ENCODE peak calls at places on chromosome 11, in eight cellular contexts. H, W, B, G, O, A, Z and S are unnamed samples.

GRCh38 chr11:67351275-67352005 is 1.9 kb downstream of the POLD4 start:
- DNase-seq in G (peak; percentile 76), A (peak; percentile 77), B (peak; percentile 90), W (peak; percentile 74), H (no peak), Z (peak; percentile 62), O (peak; percentile 75), S (no peak)

GRCh38 chr11:79165908-79166307 is 274.9 kb downstream of the TENM4 start:
- DNase-seq in A (no peak), B (no peak), G (no peak), H (no peak), W (no peak), O (no peak), Z (no peak), S (no peak)

GRCh38 chr11:114163231-114163631 is 103.7 kb downstream of the ZBTB16 start:
- DNase-seq in O (peak; percentile 55), B (no peak), Z (no peak), A (no peak), H (no peak), W (no peak), G (no peak), S (no peak)

GRCh38 chr11:126989942-126990715 is 10.4 kb downstream of the KIRREL3 start:
- DNase-seq in W (peak; percentile 51), H (peak; percentile 38), O (peak; percentile 72), B (peak; percentile 92), A (peak; percentile 66), G (peak; percentile 96), Z (peak; percentile 18), S (peak; percentile 39)

GRCh38 chr11:112176077-112176476 is 765 bp downstream of the BCO2 start:
- DNase-seq in O (no peak), A (no peak), G (no peak), H (no peak), Z (no peak), B (no peak), W (no peak), S (no peak)

GRCh38 chr11:94832604-94833238 is 64.6 kb downstream of the AMOTL1 start:
- DNase-seq in Z (no peak), W (peak; percentile 48), A (no peak), H (peak; percentile 17), G (no peak), B (no peak), O (no peak), S (no peak)

GRCh38 chr11:60897496-60897895 is 8.9 kb downstream of the PRPF19 start:
- DNase-seq in Z (no peak), O (no peak), W (no peak), G (no peak), B (no peak), A (no peak), H (no peak), S (no peak)

GRCh38 chr11:111586305-111586915 is 15.8 kb upstream of the SIK2 start:
- DNase-seq in H (peak; percentile 51), B (peak; percentile 87), O (peak; percentile 44), W (peak; percentile 54), G (no peak), Z (peak; percentile 55), A (no peak), S (peak; percentile 42)

GRCh38 chr11:34633640-34633989 is 12.7 kb downstream of the EHF start:
- DNase-seq in G (no peak), B (no peak), W (no peak), H (no peak), O (no peak), A (no peak), Z (no peak), S (no peak)

GRCh38 chr11:120239713-120240640 is at the start of gene POU2F3:
- DNase-seq in W (no peak), Z (no peak), A (no peak), B (peak; percentile 70), G (peak; percentile 79), H (no peak), O (peak; percentile 52), S (no peak)

GRCh38 chr11:125168875-125169537 is 4.5 kb downstream of the PKNOX2 start:
- DNase-seq in W (no peak), B (no peak), G (no peak), H (no peak), Z (no peak), A (no peak), O (no peak), S (no peak)

GRCh38 chr11:287821-288327 is 1.1 kb upstream of the PGGHG start:
- DNase-seq in B (no peak), W (no peak), H (no peak), O (no peak), Z (no peak), A (peak; percentile 42), G (peak; percentile 63), S (no peak)

GRCh38 chr11:102223859-102224258 is 93.4 kb upstream of the BIRC3 start:
- DNase-seq in H (no peak), B (no peak), O (no peak), Z (no peak), G (no peak), A (no peak), W (peak; percentile 35), S (no peak)

GRCh38 chr11:124315052-124315451 is 1.3 kb upstream of the OR8D1 start:
- DNase-seq in Z (no peak), O (no peak), A (no peak), B (no peak), G (no peak), H (no peak), W (no peak), S (no peak)

GRCh38 chr11:108501396-108501795 is 3.2 kb upstream of the POGLUT3 start:
- DNase-seq in B (no peak), W (no peak), A (no peak), Z (no peak), G (no peak), H (no peak), O (no peak), S (no peak)

GRCh38 chr11:25247336-25247735 is 750.5 kb downstream of the LUZP2 start:
- DNase-seq in O (no peak), B (no peak), W (no peak), Z (no peak), G (no peak), H (no peak), A (no peak), S (no peak)

GRCh38 chr11:19187880-19188279 is 13.9 kb downstream of the CSRP3 start:
- DNase-seq in A (no peak), G (no peak), H (peak; percentile 46), B (no peak), O (no peak), W (no peak), Z (no peak), S (no peak)

GRCh38 chr11:58525037-58525614 is 17.2 kb upstream of the OR5B21 start:
- DNase-seq in A (no peak), W (no peak), H (no peak), B (no peak), O (no peak), G (no peak), Z (no peak), S (no peak)

GRCh38 chr11:12077535-12078280 is 32.7 kb upstream of the MICAL2 start:
- DNase-seq in G (no peak), Z (no peak), H (no peak), W (no peak), B (no peak), A (no peak), O (no peak), S (no peak)

GRCh38 chr11:57763568-57763967 is 2.0 kb downstream of the CTNND1 start:
- DNase-seq in H (peak; percentile 50), Z (no peak), A (no peak), W (peak; percentile 15), B (peak; percentile 73), O (no peak), G (no peak), S (no peak)

DNA sequence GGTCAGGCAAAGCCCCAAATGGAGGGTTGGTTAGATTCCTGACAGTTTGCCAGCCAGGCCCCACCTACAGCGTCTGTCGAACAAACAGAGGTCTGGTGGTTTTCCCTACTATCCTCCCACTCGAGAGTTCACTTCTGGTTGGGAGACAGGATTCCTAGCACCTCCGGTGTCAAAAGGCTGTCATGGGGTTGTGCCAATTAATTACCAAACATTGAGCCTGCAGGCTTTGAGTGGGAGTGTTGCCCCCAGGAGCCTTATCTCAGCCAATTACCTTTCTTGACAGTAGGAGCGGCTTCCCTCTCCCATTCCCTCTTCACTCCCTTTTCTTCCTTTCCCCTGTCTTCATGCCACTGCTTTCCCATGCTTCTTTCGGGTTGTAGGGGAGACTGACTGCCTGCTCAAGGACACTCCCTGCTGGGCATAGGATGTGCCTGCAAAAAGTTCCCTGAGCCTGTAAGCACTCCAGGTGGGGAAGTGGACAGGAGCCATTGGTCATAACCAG is 4.7 kb upstream of the TTC36 start:
- DNase-seq in W (no peak), B (peak; percentile 71), Z (no peak), H (peak; percentile 35), O (no peak), A (no peak), G (no peak), S (no peak)
- TF ChIP-seq CTCF in W (no peak), B (peak; percentile 66), Z (peak; percentile 66), H (peak; percentile 54), O (peak; percentile 19), A (no peak), G (peak; percentile 58), S (peak; percentile 81)

DNA sequence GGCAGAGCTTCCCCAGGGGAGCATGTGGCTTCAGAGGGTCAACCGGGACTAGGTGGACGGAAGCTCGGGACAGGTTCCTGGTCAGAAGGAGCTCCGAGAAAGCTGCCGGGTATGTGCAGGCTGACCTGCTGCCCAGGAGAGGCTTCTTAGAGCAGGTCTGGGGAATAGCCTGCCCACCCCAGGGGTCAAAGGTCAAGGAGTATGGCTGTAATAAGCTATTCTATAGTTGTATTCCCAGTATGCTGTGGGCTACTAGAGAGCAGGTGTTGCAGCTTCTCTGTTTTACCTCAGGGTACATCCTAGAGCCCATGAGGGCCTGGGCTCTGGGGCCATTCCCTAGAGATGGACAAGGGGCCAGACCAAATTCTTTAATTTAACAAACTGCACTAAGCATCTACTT is 70.2 kb upstream of the PHOX2A start:
- DNase-seq in G (no peak), W (no peak), H (no peak), A (no peak), B (no peak), Z (no peak), O (no peak), S (no peak)
- TF ChIP-seq POLR2AphosphoS5 in G (no peak), W (no peak), H (no peak), A (no peak), B (no peak), Z (no peak), O (no peak), S (no peak)

GRCh38 chr11:45159781-45160365 is 13.4 kb downstream of the PRDM11 start:
- DNase-seq in O (no peak), H (no peak), G (no peak), A (no peak), B (no peak), W (no peak), Z (no peak), S (no peak)
- H3K4me1 ChIP-seq in O (peaks cover 35% of the 10 kb centered on the region), H (peaks cover 41% of the 10 kb centered on the region), G (no peaks in the 10 kb centered on the region), A (peaks cover 35% of the 10 kb centered on the region), B (no peaks in the 10 kb centered on the region), W (peaks cover 6% of the 10 kb centered on the region), Z (peaks cover 9% of the 10 kb centered on the region), S (peaks cover 3% of the 10 kb centered on the region)

DNA sequence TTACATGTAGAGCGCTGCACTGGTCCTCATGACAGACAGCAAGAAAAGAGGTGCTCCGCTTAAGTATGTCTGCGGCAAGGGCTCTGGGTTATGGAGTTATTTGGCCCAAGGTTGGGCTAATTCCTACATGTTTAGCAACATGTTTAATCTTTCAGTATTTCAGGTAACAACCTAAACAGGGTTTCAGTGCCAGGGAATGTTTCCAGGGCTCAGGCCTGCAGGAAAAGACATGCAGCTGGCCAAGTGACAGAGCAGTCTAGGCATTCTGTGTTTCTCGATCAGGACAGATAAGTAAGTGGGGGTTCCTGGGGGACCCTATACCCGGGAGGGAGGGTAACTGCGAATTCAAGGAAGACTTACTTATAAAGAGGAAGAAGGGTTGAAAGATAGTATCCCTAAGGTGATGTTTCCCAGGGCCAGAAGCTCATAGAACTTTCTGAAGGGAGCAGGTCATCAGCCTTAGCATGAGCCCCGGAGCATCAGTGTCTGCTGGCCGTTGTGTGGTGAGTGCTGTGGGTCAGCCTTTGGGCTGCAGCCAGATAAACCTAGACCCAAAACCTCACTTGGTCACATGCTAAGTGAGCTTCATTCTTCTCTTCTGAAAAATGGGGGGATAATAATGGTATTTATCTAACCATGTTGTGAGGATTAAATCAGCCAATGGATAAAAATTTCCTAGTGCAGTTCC is 18.4 kb downstream of the KCNJ5 start:
- DNase-seq in H (no peak), Z (no peak), W (peak; percentile 71), O (no peak), G (no peak), A (no peak), B (no peak), S (no peak)
- TF ChIP-seq CTCF in H (no peak), Z (no peak), W (no peak), O (no peak), G (no peak), A (no peak), B (no peak), S (no peak)